ENCODE peak calls at places on chromosomes 13 and 19, in seven cellular contexts. One of them, this sample, is unnamed.

GRCh38 chr13:99983401-99984133 is 2.0 kb downstream of the ZIC2 start:
- DNase-seq in fibroblast of mammary gland: no peak
- DNase-seq in cardiac fibroblast: no peak
- DNase-seq in fibroblast of lung: no peak
- DNase-seq in IMR-90: no peak
- DNase-seq in H9: peak; percentile 39
- DNase-seq in omental fat pad: no peak
- DNase-seq in this sample: no peak

GRCh38 chr13:84570831-84571230 is 688.6 kb upstream of the SLITRK1 start:
- DNase-seq in fibroblast of mammary gland: peak; percentile 41
- DNase-seq in cardiac fibroblast: peak; percentile 3
- DNase-seq in fibroblast of lung: peak; percentile 36
- DNase-seq in IMR-90: peak; percentile 63
- DNase-seq in H9: no peak
- DNase-seq in omental fat pad: no peak
- DNase-seq in this sample: no peak

GRCh38 chr19:42175952-42176648 is 41.4 kb downstream of the DEDD2 start:
- DNase-seq in fibroblast of mammary gland: no peak
- DNase-seq in cardiac fibroblast: peak; percentile 26
- DNase-seq in fibroblast of lung: peak; percentile 31
- DNase-seq in IMR-90: peak; percentile 17
- DNase-seq in H9: peak; percentile 53
- DNase-seq in omental fat pad: no peak
- DNase-seq in this sample: no peak

GRCh38 chr13:96527497-96527896 is 437.6 kb downstream of the HS6ST3 start:
- DNase-seq in fibroblast of mammary gland: no peak
- DNase-seq in cardiac fibroblast: no peak
- DNase-seq in fibroblast of lung: no peak
- DNase-seq in IMR-90: no peak
- DNase-seq in H9: peak; percentile 32
- DNase-seq in omental fat pad: no peak
- DNase-seq in this sample: no peak

GRCh38 chr19:52170304-52170703 is 1.1 kb downstream of the ZNF836 start:
- DNase-seq in fibroblast of mammary gland: no peak
- DNase-seq in cardiac fibroblast: no peak
- DNase-seq in fibroblast of lung: no peak
- DNase-seq in IMR-90: no peak
- DNase-seq in H9: no peak
- DNase-seq in omental fat pad: no peak
- DNase-seq in this sample: no peak

GRCh38 chr13:94917814-94918213 is 205.5 kb upstream of the SOX21 start:
- DNase-seq in fibroblast of mammary gland: no peak
- DNase-seq in cardiac fibroblast: peak; percentile 7
- DNase-seq in fibroblast of lung: peak; percentile 6
- DNase-seq in IMR-90: no peak
- DNase-seq in H9: peak; percentile 40
- DNase-seq in omental fat pad: no peak
- DNase-seq in this sample: peak; percentile 27

GRCh38 chr13:30510811-30511371 is 45.2 kb upstream of the HMGB1 start:
- DNase-seq in fibroblast of mammary gland: peak; percentile 24
- DNase-seq in cardiac fibroblast: peak; percentile 23
- DNase-seq in fibroblast of lung: peak; percentile 33
- DNase-seq in IMR-90: peak; percentile 37
- DNase-seq in H9: no peak
- DNase-seq in omental fat pad: no peak
- DNase-seq in this sample: no peak

GRCh38 chr19:45758921-45759320 is 10.1 kb downstream of the SIX5 start:
- DNase-seq in fibroblast of mammary gland: no peak
- DNase-seq in cardiac fibroblast: no peak
- DNase-seq in fibroblast of lung: no peak
- DNase-seq in IMR-90: no peak
- DNase-seq in H9: no peak
- DNase-seq in omental fat pad: no peak
- DNase-seq in this sample: no peak

GRCh38 chr19:45643927-45644771 is 5.0 kb upstream of the EML2 start:
- DNase-seq in fibroblast of mammary gland: no peak
- DNase-seq in cardiac fibroblast: no peak
- DNase-seq in fibroblast of lung: no peak
- DNase-seq in IMR-90: no peak
- DNase-seq in H9: no peak
- DNase-seq in omental fat pad: no peak
- DNase-seq in this sample: no peak

GRCh38 chr13:68439821-68440220 is 1209.7 kb upstream of the PCDH9 start:
- DNase-seq in fibroblast of mammary gland: peak; percentile 34
- DNase-seq in cardiac fibroblast: peak; percentile 14
- DNase-seq in fibroblast of lung: peak; percentile 81
- DNase-seq in IMR-90: no peak
- DNase-seq in H9: no peak
- DNase-seq in omental fat pad: no peak
- DNase-seq in this sample: peak; percentile 74

GRCh38 chr13:60691268-60691667 is 294.2 kb downstream of the TDRD3 start:
- DNase-seq in fibroblast of mammary gland: no peak
- DNase-seq in cardiac fibroblast: no peak
- DNase-seq in fibroblast of lung: no peak
- DNase-seq in IMR-90: no peak
- DNase-seq in H9: no peak
- DNase-seq in omental fat pad: no peak
- DNase-seq in this sample: no peak

GRCh38 chr13:20703785-20704458 is 423 bp downstream of the IL17D start:
- DNase-seq in fibroblast of mammary gland: peak; percentile 65
- DNase-seq in cardiac fibroblast: peak; percentile 65
- DNase-seq in fibroblast of lung: peak; percentile 77
- DNase-seq in IMR-90: peak; percentile 82
- DNase-seq in H9: peak; percentile 83
- DNase-seq in omental fat pad: no peak
- DNase-seq in this sample: peak; percentile 64
- TF ChIP-seq CTCF in fibroblast of mammary gland: no peak
- TF ChIP-seq CTCF in cardiac fibroblast: no peak
- TF ChIP-seq CTCF in fibroblast of lung: peak; percentile 47
- TF ChIP-seq CTCF in IMR-90: peak; percentile 84
- TF ChIP-seq CTCF in H9: peak; percentile 51
- TF ChIP-seq CTCF in omental fat pad: no peak
- TF ChIP-seq CTCF in this sample: peak; percentile 52

GRCh38 chr13:92355213-92355612 is 871.4 kb upstream of the GPC6 start:
- DNase-seq in fibroblast of mammary gland: peak; percentile 30
- DNase-seq in cardiac fibroblast: peak; percentile 16
- DNase-seq in fibroblast of lung: peak; percentile 46
- DNase-seq in IMR-90: peak; percentile 5
- DNase-seq in H9: peak; percentile 43
- DNase-seq in omental fat pad: no peak
- DNase-seq in this sample: peak; percentile 47
- TF ChIP-seq CTCF in fibroblast of mammary gland: peak; percentile 47
- TF ChIP-seq CTCF in cardiac fibroblast: peak; percentile 14
- TF ChIP-seq CTCF in fibroblast of lung: no peak
- TF ChIP-seq CTCF in IMR-90: peak; percentile 9
- TF ChIP-seq CTCF in H9: peak; percentile 61
- TF ChIP-seq CTCF in omental fat pad: no peak
- TF ChIP-seq CTCF in this sample: peak; percentile 30

GRCh38 chr13:49214917-49215376 is 5.2 kb upstream of the MLNR start:
- DNase-seq in fibroblast of mammary gland: no peak
- DNase-seq in cardiac fibroblast: peak; percentile 60
- DNase-seq in fibroblast of lung: peak; percentile 6
- DNase-seq in IMR-90: peak; percentile 6
- DNase-seq in H9: peak; percentile 76
- DNase-seq in omental fat pad: no peak
- DNase-seq in this sample: peak; percentile 32
- TF ChIP-seq CTCF in fibroblast of mammary gland: no peak
- TF ChIP-seq CTCF in cardiac fibroblast: no peak
- TF ChIP-seq CTCF in fibroblast of lung: no peak
- TF ChIP-seq CTCF in IMR-90: no peak
- TF ChIP-seq CTCF in H9: peak; percentile 43
- TF ChIP-seq CTCF in omental fat pad: no peak
- TF ChIP-seq CTCF in this sample: no peak

DNA sequence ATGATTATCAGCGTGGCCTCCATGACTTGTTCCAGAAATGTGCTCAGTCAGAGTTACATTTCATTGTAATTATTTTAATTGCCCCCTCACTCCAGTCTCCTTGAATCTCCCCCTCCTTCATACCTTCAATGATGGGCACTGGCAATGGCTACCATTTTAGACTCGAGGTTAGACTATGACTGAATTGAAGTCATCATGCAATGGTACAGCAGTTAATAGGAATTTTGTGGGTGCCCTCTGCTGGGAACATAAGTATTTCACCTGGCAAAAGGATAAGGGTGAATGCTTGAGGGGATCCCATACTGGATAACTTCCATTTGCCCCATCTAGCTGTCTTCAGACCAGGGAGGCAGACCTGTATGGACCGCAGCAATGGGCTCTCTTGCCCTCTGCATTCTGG is 32.2 kb upstream of the USP12 start:
- DNase-seq in fibroblast of mammary gland: peak; percentile 50
- DNase-seq in cardiac fibroblast: peak; percentile 57
- DNase-seq in fibroblast of lung: no peak
- DNase-seq in IMR-90: peak; percentile 31
- DNase-seq in H9: no peak
- DNase-seq in omental fat pad: no peak
- DNase-seq in this sample: peak; percentile 44
- TF ChIP-seq CTCF in fibroblast of mammary gland: peak; percentile 27
- TF ChIP-seq CTCF in cardiac fibroblast: peak; percentile 23
- TF ChIP-seq CTCF in fibroblast of lung: no peak
- TF ChIP-seq CTCF in IMR-90: peak; percentile 23
- TF ChIP-seq CTCF in H9: no peak
- TF ChIP-seq CTCF in omental fat pad: no peak
- TF ChIP-seq CTCF in this sample: no peak

DNA sequence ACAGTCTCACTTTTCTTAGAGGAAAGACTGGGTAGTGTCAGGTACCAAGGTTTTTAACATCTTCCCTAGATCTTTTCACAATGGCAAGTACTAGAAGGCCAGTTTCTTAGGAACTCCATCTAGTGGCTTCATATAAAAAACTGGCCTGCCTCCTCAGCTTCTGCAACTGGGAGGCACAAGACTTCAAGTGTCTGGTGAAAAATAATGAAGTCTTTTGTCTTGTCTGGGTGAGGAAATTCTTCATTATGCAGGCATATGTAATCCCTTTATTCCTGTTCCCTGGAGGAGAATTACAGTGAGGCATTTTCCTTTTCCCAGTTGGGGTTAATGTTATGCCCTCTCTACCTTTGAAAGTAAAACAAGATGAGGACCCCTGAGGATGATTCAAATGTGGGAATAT is 300.5 kb downstream of the NALCN start:
- DNase-seq in fibroblast of mammary gland: peak; percentile 10
- DNase-seq in cardiac fibroblast: peak; percentile 26
- DNase-seq in fibroblast of lung: peak; percentile 10
- DNase-seq in IMR-90: no peak
- DNase-seq in H9: peak; percentile 36
- DNase-seq in omental fat pad: no peak
- DNase-seq in this sample: no peak
- TF ChIP-seq CTCF in fibroblast of mammary gland: peak; percentile 25
- TF ChIP-seq CTCF in cardiac fibroblast: peak; percentile 20
- TF ChIP-seq CTCF in fibroblast of lung: no peak
- TF ChIP-seq CTCF in IMR-90: peak; percentile 9
- TF ChIP-seq CTCF in H9: peak; percentile 57
- TF ChIP-seq CTCF in omental fat pad: no peak
- TF ChIP-seq CTCF in this sample: peak; percentile 6

DNA sequence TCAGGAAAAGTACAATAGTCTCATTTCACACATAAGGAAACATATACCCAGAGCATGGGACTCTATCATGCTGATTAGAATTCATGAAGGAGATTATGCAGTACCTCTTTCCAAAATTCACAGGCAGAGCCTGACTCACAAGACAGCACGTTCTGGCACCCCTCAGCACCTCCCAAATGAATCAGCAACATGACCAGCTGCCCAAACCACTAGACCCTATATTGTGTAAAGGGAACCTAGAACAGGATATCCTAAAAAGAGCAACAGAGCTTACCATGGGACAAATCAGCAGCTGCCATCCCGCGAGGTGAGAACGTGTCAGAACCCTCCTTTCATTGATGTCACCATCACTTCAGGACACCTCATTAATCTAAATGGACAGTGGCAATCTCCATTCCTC is 2.5 kb downstream of the ZNF426 start:
- DNase-seq in fibroblast of mammary gland: peak; percentile 54
- DNase-seq in cardiac fibroblast: peak; percentile 23
- DNase-seq in fibroblast of lung: no peak
- DNase-seq in IMR-90: no peak
- DNase-seq in H9: no peak
- DNase-seq in omental fat pad: no peak
- DNase-seq in this sample: no peak
- TF ChIP-seq CTCF in fibroblast of mammary gland: no peak
- TF ChIP-seq CTCF in cardiac fibroblast: no peak
- TF ChIP-seq CTCF in fibroblast of lung: no peak
- TF ChIP-seq CTCF in IMR-90: no peak
- TF ChIP-seq CTCF in H9: no peak
- TF ChIP-seq CTCF in omental fat pad: no peak
- TF ChIP-seq CTCF in this sample: no peak

GRCh38 chr13:110352735-110353134 is 45.7 kb downstream of the COL4A2 start:
- DNase-seq in fibroblast of mammary gland: no peak
- DNase-seq in cardiac fibroblast: no peak
- DNase-seq in fibroblast of lung: no peak
- DNase-seq in IMR-90: no peak
- DNase-seq in H9: peak; percentile 62
- DNase-seq in omental fat pad: no peak
- DNase-seq in this sample: no peak
- TF ChIP-seq CTCF in fibroblast of mammary gland: peak; percentile 17
- TF ChIP-seq CTCF in cardiac fibroblast: no peak
- TF ChIP-seq CTCF in fibroblast of lung: no peak
- TF ChIP-seq CTCF in IMR-90: peak; percentile 17
- TF ChIP-seq CTCF in H9: peak; percentile 82
- TF ChIP-seq CTCF in omental fat pad: no peak
- TF ChIP-seq CTCF in this sample: peak; percentile 20

GRCh38 chr13:103762523-103762922 is 696.3 kb upstream of the SLC10A2 start:
- DNase-seq in fibroblast of mammary gland: no peak
- DNase-seq in cardiac fibroblast: no peak
- DNase-seq in fibroblast of lung: no peak
- DNase-seq in IMR-90: no peak
- DNase-seq in H9: no peak
- DNase-seq in omental fat pad: no peak
- DNase-seq in this sample: no peak
- TF ChIP-seq CTCF in fibroblast of mammary gland: no peak
- TF ChIP-seq CTCF in cardiac fibroblast: no peak
- TF ChIP-seq CTCF in fibroblast of lung: no peak
- TF ChIP-seq CTCF in IMR-90: no peak
- TF ChIP-seq CTCF in H9: peak; percentile 58
- TF ChIP-seq CTCF in omental fat pad: no peak
- TF ChIP-seq CTCF in this sample: no peak

GRCh38 chr19:8413593-8413923 is 453 bp downstream of the MARCHF2 start:
- DNase-seq in fibroblast of mammary gland: no peak
- DNase-seq in cardiac fibroblast: no peak
- DNase-seq in fibroblast of lung: no peak
- DNase-seq in IMR-90: no peak
- DNase-seq in H9: no peak
- DNase-seq in omental fat pad: no peak
- DNase-seq in this sample: no peak

DNA sequence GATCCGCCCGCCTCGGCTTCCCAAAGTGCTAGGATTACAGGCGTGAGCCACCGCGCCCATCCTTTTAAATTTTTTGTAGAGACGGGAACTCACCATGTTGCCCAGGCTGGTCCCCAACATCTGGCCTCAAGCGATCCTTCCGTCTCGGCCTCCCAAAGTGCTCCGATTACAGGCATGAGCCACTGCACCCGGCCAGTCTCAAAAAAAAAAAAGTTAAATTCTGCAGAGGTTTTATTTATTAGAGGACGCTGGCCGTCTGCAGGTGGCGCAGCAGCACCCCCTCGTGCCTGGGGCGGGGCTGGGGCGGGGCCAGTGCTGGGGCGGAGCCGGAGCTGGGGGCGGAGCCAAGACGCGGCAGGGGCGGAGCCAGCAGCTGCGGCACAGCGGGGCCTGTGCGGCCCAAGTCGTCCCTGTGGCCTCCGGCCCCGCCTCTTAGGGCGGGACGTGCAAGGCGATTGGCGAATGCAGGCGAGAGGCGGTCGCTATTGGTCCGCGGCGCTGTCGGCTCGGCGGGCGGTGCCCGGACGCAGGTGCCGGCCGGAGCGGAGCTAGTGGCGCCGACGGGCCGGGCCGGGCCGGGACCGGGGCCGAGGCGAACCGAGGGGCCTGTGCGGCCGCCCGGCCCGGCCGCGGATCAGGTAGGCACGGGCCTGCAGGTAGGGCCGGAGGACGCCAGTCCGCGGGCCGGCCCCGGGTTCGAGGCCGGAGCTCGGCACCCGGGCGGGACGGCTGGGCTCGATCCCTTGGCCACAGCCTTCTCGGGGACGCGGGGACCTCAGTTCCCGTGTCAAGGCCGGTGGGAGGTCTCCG is at the start of gene MARCHF2:
- DNase-seq in fibroblast of mammary gland: peak; percentile 96
- DNase-seq in cardiac fibroblast: peak; percentile 97
- DNase-seq in fibroblast of lung: peak; percentile 93
- DNase-seq in IMR-90: peak; percentile 97
- DNase-seq in H9: peak; percentile 96
- DNase-seq in omental fat pad: peak; percentile 83
- DNase-seq in this sample: peak; percentile 96
- TF ChIP-seq CTCF in fibroblast of mammary gland: peak; percentile 40
- TF ChIP-seq CTCF in cardiac fibroblast: peak; percentile 41
- TF ChIP-seq CTCF in fibroblast of lung: peak; percentile 33
- TF ChIP-seq CTCF in IMR-90: peak; percentile 74
- TF ChIP-seq CTCF in H9: peak; percentile 71
- TF ChIP-seq CTCF in omental fat pad: no peak
- TF ChIP-seq CTCF in this sample: peak; percentile 61

This sample was measured in MCF 10A.